ENCODE peak calls at places on chromosomes 4 and X, in nine cellular contexts. J, O, B, D, W, C, K, X and F are unnamed samples.

GRCh38 chr4:151522790-151523332 is 113.9 kb downstream of the FHIP1A start:
- DNase-seq in W (no peak), B (no peak), C (no peak), O (no peak), K (no peak), J (no peak), D (no peak), X (no peak), F (no peak)

GRCh38 chrX:77519765-77520164 is 72.6 kb downstream of the FGF16 start:
- DNase-seq in B (no peak), O (no peak), C (no peak), X (no peak), D (no peak), J (no peak), W (no peak), K (no peak), F (no peak)

GRCh38 chr4:176587920-176588319 is 204.8 kb downstream of the VEGFC start:
- DNase-seq in K (peak), O (no peak), C (peak), W (no peak), D (no peak), X (peak), J (no peak), B (peak), F (no peak)

GRCh38 chrX:14598330-14598729 is 69.0 kb downstream of the GLRA2 start:
- DNase-seq in J (no peak), O (no peak), W (no peak), B (peak), K (no peak), X (no peak), D (no peak), C (no peak), F (no peak)

GRCh38 chr4:3317011-3317655 is 24.3 kb downstream of the RGS12 start:
- DNase-seq in D (peak), W (no peak), K (no peak), J (no peak), O (no peak), C (no peak), B (no peak), X (no peak), F (no peak)

GRCh38 chr4:87502580-87503238 is 26.5 kb downstream of the SPARCL1 start:
- DNase-seq in K (peak), B (peak), O (no peak), X (no peak), J (no peak), D (no peak), C (no peak), W (no peak), F (no peak)

GRCh38 chrX:47148946-47149345 is 3.9 kb downstream of the RBM10 start:
- DNase-seq in X (no peak), K (peak), C (no peak), B (no peak), W (no peak), D (no peak), J (no peak), O (no peak), F (no peak)

GRCh38 chr4:99330648-99331047 is 9.4 kb upstream of the ADH1B start:
- DNase-seq in B (no peak), W (no peak), O (no peak), J (no peak), D (no peak), K (peak), X (no peak), C (peak), F (no peak)

GRCh38 chr4:13872145-13872544 is 244.6 kb upstream of the BOD1L1 start:
- DNase-seq in W (no peak), D (no peak), C (peak), K (peak), B (peak), X (no peak), O (no peak), J (no peak), F (peak)

GRCh38 chrX:54479471-54480122 is 16.4 kb downstream of the FGD1 start:
- DNase-seq in C (no peak), W (no peak), D (no peak), B (no peak), O (no peak), J (no peak), K (no peak), X (no peak), F (no peak)

GRCh38 chrX:13381514-13381913 is 61.7 kb upstream of the ATXN3L start:
- DNase-seq in X (no peak), K (peak), O (no peak), C (no peak), W (no peak), D (no peak), B (peak), J (no peak), F (no peak)

GRCh38 chr4:18568600-18568999 is 547.0 kb upstream of the LCORL start:
- DNase-seq in J (no peak), W (no peak), O (no peak), C (no peak), D (no peak), X (no peak), K (peak), B (no peak), F (no peak)

GRCh38 chrX:3066555-3066954 is 25.3 kb downstream of the ARSF start:
- DNase-seq in C (no peak), J (no peak), W (no peak), K (peak), B (peak), O (no peak), D (no peak), X (no peak), F (peak)

GRCh38 chrX:17475820-17476219 is 100.8 kb downstream of the NHS start:
- DNase-seq in W (no peak), D (no peak), O (no peak), J (no peak), B (peak), X (no peak), K (peak), C (peak), F (no peak)

GRCh38 chr4:143921160-143921559 is 15.8 kb upstream of the GYPE start:
- DNase-seq in C (no peak), D (no peak), W (no peak), X (no peak), B (no peak), J (no peak), K (no peak), O (no peak), F (no peak)

GRCh38 chr4:158182736-158183135 is 9.9 kb upstream of the GASK1B start:
- DNase-seq in X (no peak), W (no peak), D (no peak), O (no peak), C (no peak), B (peak), J (no peak), K (no peak), F (no peak)

GRCh38 chr4:42327323-42327722 is 70.0 kb upstream of the SHISA3 start:
- DNase-seq in B (no peak), K (no peak), X (no peak), O (no peak), J (no peak), C (no peak), W (no peak), D (no peak), F (no peak)

GRCh38 chr4:40749717-40750460 is at the start of gene NSUN7:
- DNase-seq in J (no peak), W (peak), C (peak), D (peak), K (no peak), B (peak), O (peak), X (peak), F (no peak)

GRCh38 chr4:70935038-70935437 is 32.9 kb downstream of the MOB1B start:
- DNase-seq in X (no peak), W (no peak), J (no peak), C (no peak), O (no peak), K (no peak), B (no peak), D (no peak), F (no peak)

GRCh38 chr4:160375746-160376452 is 1273.0 kb downstream of the RAPGEF2 start:
- DNase-seq in W (no peak), J (no peak), X (peak), D (no peak), K (no peak), B (no peak), O (no peak), C (no peak), F (no peak)

GRCh38 chr4:31737419-31737818 is 1017.2 kb downstream of the PCDH7 start:
- DNase-seq in J (no peak), O (no peak), W (no peak), D (no peak), X (no peak), B (no peak), C (no peak), K (no peak), F (no peak)

GRCh38 chr4:102170910-102171309 is 174.4 kb downstream of the SLC39A8 start:
- DNase-seq in O (no peak), X (no peak), B (no peak), D (no peak), C (no peak), W (no peak), K (no peak), J (no peak), F (no peak)

GRCh38 chr4:102168580-102168979 is 176.7 kb downstream of the SLC39A8 start:
- DNase-seq in C (no peak), J (no peak), B (no peak), W (no peak), K (no peak), X (no peak), D (no peak), O (no peak), F (no peak)

GRCh38 chr4:102169345-102169744 is 175.9 kb downstream of the SLC39A8 start:
- DNase-seq in K (peak), O (no peak), B (peak), W (no peak), D (no peak), C (no peak), J (no peak), X (peak), F (no peak)

GRCh38 chr4:102163404-102164140 is 181.7 kb downstream of the SLC39A8 start:
- DNase-seq in O (no peak), K (no peak), D (no peak), J (no peak), C (no peak), X (no peak), W (no peak), B (no peak), F (no peak)

GRCh38 chr4:102165584-102165983 is 179.7 kb downstream of the SLC39A8 start:
- DNase-seq in D (no peak), X (no peak), O (no peak), J (no peak), K (no peak), C (no peak), B (no peak), W (no peak), F (no peak)
- TF ChIP-seq CTCF in D (no peak), X (no peak), O (no peak), J (no peak), K (no peak), C (no peak), B (no peak), W (no peak), F (no peak)

GRCh38 chr4:108172780-108173598 is 4.3 kb upstream of the LEF1 start:
- DNase-seq in K (peak), O (no peak), B (no peak), D (peak), C (peak), W (peak), J (no peak), X (peak), F (peak)
- TF ChIP-seq CTCF in K (no peak), O (no peak), B (no peak), D (no peak), C (no peak), W (no peak), J (no peak), X (no peak), F (no peak)

DNA sequence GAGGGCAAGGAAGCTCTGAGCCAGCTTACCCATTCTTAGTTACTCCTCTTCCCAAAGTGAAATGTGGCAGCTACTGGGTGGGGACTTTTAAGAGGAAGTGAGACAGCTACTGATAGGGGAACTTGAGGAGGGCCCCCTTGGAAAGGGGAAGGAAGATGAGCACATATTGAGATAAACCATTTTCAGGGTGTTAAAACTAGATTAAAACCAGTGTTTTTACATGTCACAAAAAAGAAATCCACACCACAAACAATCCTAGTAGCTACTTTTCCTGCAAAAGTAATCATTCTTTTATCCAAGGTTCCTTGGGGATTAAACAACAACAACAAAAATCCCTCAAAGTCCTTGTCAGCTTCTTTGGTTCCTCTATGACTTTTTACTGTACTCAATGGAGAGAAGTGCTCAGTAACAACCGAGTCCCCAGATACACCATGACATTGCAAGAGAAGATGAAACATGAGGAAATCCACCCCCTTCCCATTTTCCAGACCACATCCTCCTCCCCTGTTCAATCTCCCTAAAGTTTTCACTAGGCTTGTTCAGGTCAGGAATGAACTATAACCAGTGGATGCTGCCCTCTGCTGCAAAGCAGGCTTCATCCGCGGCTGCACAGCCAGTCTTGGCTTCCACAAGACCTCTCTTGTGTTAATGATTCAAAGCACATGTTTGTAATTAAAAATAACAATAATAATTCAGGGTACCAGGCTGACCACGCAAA is 113.5 kb upstream of the TMEM164 start:
- DNase-seq in X (peak), J (no peak), D (no peak), K (peak), C (peak), W (no peak), B (peak), O (no peak), F (no peak)
- TF ChIP-seq CTCF in X (peak), J (no peak), D (no peak), K (peak), C (peak), W (no peak), B (peak), O (peak), F (peak)

GRCh38 chr4:48947731-48948130 is 38.3 kb upstream of the CWH43 start:
- DNase-seq in W (no peak), B (no peak), O (no peak), D (no peak), C (no peak), J (no peak), X (no peak), K (no peak), F (no peak)

GRCh38 chr4:48949518-48950207 is 36.4 kb upstream of the CWH43 start:
- DNase-seq in D (no peak), O (no peak), B (peak), X (peak), K (no peak), J (no peak), W (no peak), C (no peak), F (peak)

GRCh38 chr4:48944659-48945290 is 38.2 kb upstream of the OCIAD2 start:
- DNase-seq in O (no peak), B (no peak), D (peak), C (no peak), J (no peak), W (no peak), X (no peak), K (no peak), F (peak)

GRCh38 chr4:48945981-48946380 is 39.4 kb upstream of the OCIAD2 start:
- DNase-seq in O (no peak), D (no peak), C (no peak), K (no peak), B (no peak), J (no peak), X (no peak), W (no peak), F (no peak)

GRCh38 chr4:48949086-48949485 is 37.0 kb upstream of the CWH43 start:
- DNase-seq in K (no peak), O (no peak), C (no peak), B (no peak), D (no peak), X (no peak), W (no peak), J (no peak), F (no peak)
- TF ChIP-seq CTCF in K (no peak), O (no peak), C (no peak), B (no peak), D (no peak), X (no peak), W (no peak), J (no peak), F (no peak)

GRCh38 chrX:152204919-152205318 is 66.5 kb upstream of the MAGEA10 start:
- DNase-seq in J (no peak), X (no peak), D (no peak), C (no peak), K (no peak), W (no peak), O (no peak), B (no peak), F (no peak)

GRCh38 chrX:152206426-152206825 is 68.0 kb upstream of the MAGEA10 start:
- DNase-seq in B (no peak), J (no peak), X (no peak), O (no peak), W (no peak), D (no peak), K (no peak), C (no peak), F (no peak)

GRCh38 chrX:152197425-152197824 is 59.0 kb upstream of the MAGEA10 start:
- DNase-seq in J (no peak), X (no peak), B (no peak), O (no peak), D (no peak), W (no peak), C (no peak), K (no peak), F (no peak)

GRCh38 chrX:152202886-152203285 is 64.5 kb upstream of the MAGEA10 start:
- DNase-seq in W (no peak), C (no peak), X (no peak), O (no peak), D (no peak), B (no peak), K (no peak), J (no peak), F (no peak)
- TF ChIP-seq CTCF in W (no peak), C (no peak), X (no peak), O (no peak), D (no peak), B (no peak), K (no peak), J (no peak), F (no peak)